ENCODE peak calls at places on chromosomes 3 and 15, in four cellular contexts. P, D, X and N are unnamed samples.

GRCh38 chr15:79965836-79966630 is 5.0 kb downstream of the BCL2A1 start:
- DNase-seq in X (no peak), D (no peak), P (no peak), N (no peak)

GRCh38 chr15:75058127-75058905 is 34.9 kb downstream of the PPCDC start:
- DNase-seq in D (no peak), P (peak; percentile 96), X (no peak), N (no peak)

GRCh38 chr15:82850731-82851130 is 41.3 kb downstream of the WHAMM start:
- DNase-seq in X (no peak), P (no peak), D (peak; percentile 9), N (no peak)

GRCh38 chr3:157868168-157868567 is 238.1 kb downstream of the SHOX2 start:
- DNase-seq in X (no peak), D (no peak), P (no peak), N (no peak)

GRCh38 chr3:51953445-51953844 is 1.7 kb upstream of the GPR62 start:
- DNase-seq in D (no peak), X (no peak), P (no peak), N (no peak)

GRCh38 chr3:122318620-122319019 is 6.4 kb upstream of the CSTA start:
- DNase-seq in D (no peak), X (no peak), P (no peak), N (no peak)

GRCh38 chr15:70032509-70032908 is 65.2 kb downstream of the TLE3 start:
- DNase-seq in D (no peak), P (no peak), X (no peak), N (no peak)

GRCh38 chr3:78519281-78519680 is 1248.5 kb downstream of the ROBO1 start:
- DNase-seq in D (no peak), P (no peak), X (no peak), N (no peak)

GRCh38 chr3:37768107-37768809 is 93.4 kb upstream of the CTDSPL start:
- DNase-seq in X (no peak), D (peak; percentile 86), P (peak; percentile 39), N (no peak)

GRCh38 chr3:64049136-64049535 is 25.8 kb upstream of the PSMD6 start:
- DNase-seq in D (no peak), X (no peak), P (peak; percentile 50), N (no peak)

GRCh38 chr15:101407439-101407838 is 82.1 kb downstream of the PCSK6 start:
- DNase-seq in D (no peak), X (no peak), P (no peak), N (no peak)

GRCh38 chr3:155282416-155283091 is 10.9 kb downstream of the STRIT1 start:
- DNase-seq in P (no peak), D (no peak), X (no peak), N (no peak)

GRCh38 chr15:65981837-65982696 is 112.8 kb downstream of the RAB11A start:
- DNase-seq in P (peak; percentile 85), D (peak; percentile 34), X (peak; percentile 43), N (no peak)

GRCh38 chr3:190051643-190052042 is 69.1 kb downstream of the P3H2 start:
- DNase-seq in P (peak; percentile 62), D (no peak), X (no peak), N (no peak)

GRCh38 chr15:92904832-92905640 is 4.9 kb downstream of the CHD2 start:
- DNase-seq in P (no peak), X (no peak), D (no peak), N (no peak)

GRCh38 chr3:42654331-42655201 is 1.1 kb downstream of the ZBTB47 start:
- DNase-seq in P (peak; percentile 91), D (peak; percentile 65), X (no peak), N (no peak)